ENCODE peak calls at places on chromosomes 7 and 10, in six cellular contexts. One of them, this sample, is unnamed.

GRCh38 chr7:142356166-142356565 is 98.3 kb upstream of the PRSS58 start:
- DNase-seq in mesothelial cell of epicardium: no peak
- DNase-seq in tibial nerve: no peak
- DNase-seq in Caco-2: no peak
- DNase-seq in upper lobe of left lung: no peak
- DNase-seq in astrocyte of the spinal cord: no peak
- DNase-seq in this sample: no peak

GRCh38 chr7:86598311-86598710 is 45.4 kb upstream of the GRM3 start:
- DNase-seq in upper lobe of left lung: peak; percentile 13
- DNase-seq in tibial nerve: no peak
- DNase-seq in mesothelial cell of epicardium: no peak
- DNase-seq in Caco-2: peak; percentile 53
- DNase-seq in astrocyte of the spinal cord: no peak
- DNase-seq in this sample: no peak

GRCh38 chr10:104032144-104032775 is 53.4 kb downstream of the COL17A1 start:
- DNase-seq in tibial nerve: no peak
- DNase-seq in Caco-2: no peak
- DNase-seq in astrocyte of the spinal cord: no peak
- DNase-seq in upper lobe of left lung: no peak
- DNase-seq in mesothelial cell of epicardium: no peak
- DNase-seq in this sample: no peak

GRCh38 chr7:128832880-128833147 is 2.6 kb downstream of the FLNC start:
- DNase-seq in Caco-2: no peak
- DNase-seq in upper lobe of left lung: no peak
- DNase-seq in tibial nerve: no peak
- DNase-seq in astrocyte of the spinal cord: no peak
- DNase-seq in mesothelial cell of epicardium: no peak
- DNase-seq in this sample: no peak

GRCh38 chr10:87619705-87620104 is 40.0 kb upstream of the PAPSS2 start:
- DNase-seq in astrocyte of the spinal cord: peak; percentile 34
- DNase-seq in Caco-2: peak; percentile 43
- DNase-seq in tibial nerve: no peak
- DNase-seq in upper lobe of left lung: no peak
- DNase-seq in mesothelial cell of epicardium: no peak
- DNase-seq in this sample: no peak

GRCh38 chr7:116630932-116631449 is 41.0 kb upstream of the MET start:
- DNase-seq in mesothelial cell of epicardium: no peak
- DNase-seq in Caco-2: peak; percentile 16
- DNase-seq in upper lobe of left lung: peak; percentile 34
- DNase-seq in tibial nerve: peak; percentile 25
- DNase-seq in astrocyte of the spinal cord: peak; percentile 90
- DNase-seq in this sample: no peak

GRCh38 chr7:128404143-128404681 is 5.6 kb downstream of the IMPDH1 start:
- DNase-seq in mesothelial cell of epicardium: no peak
- DNase-seq in astrocyte of the spinal cord: no peak
- DNase-seq in Caco-2: no peak
- DNase-seq in tibial nerve: no peak
- DNase-seq in upper lobe of left lung: peak; percentile 25
- DNase-seq in this sample: no peak

GRCh38 chr10:59623823-59624535 is 85.7 kb downstream of the SLC16A9 start:
- DNase-seq in tibial nerve: peak; percentile 34
- DNase-seq in Caco-2: no peak
- DNase-seq in mesothelial cell of epicardium: no peak
- DNase-seq in upper lobe of left lung: no peak
- DNase-seq in astrocyte of the spinal cord: no peak
- DNase-seq in this sample: no peak

GRCh38 chr7:140035400-140036223 is 27.1 kb downstream of the PARP12 start:
- DNase-seq in Caco-2: no peak
- DNase-seq in tibial nerve: no peak
- DNase-seq in upper lobe of left lung: no peak
- DNase-seq in astrocyte of the spinal cord: peak; percentile 37
- DNase-seq in mesothelial cell of epicardium: no peak
- DNase-seq in this sample: no peak

GRCh38 chr7:51255536-51256243 is 60.9 kb downstream of the COBL start:
- DNase-seq in mesothelial cell of epicardium: no peak
- DNase-seq in upper lobe of left lung: no peak
- DNase-seq in astrocyte of the spinal cord: no peak
- DNase-seq in Caco-2: no peak
- DNase-seq in tibial nerve: no peak
- DNase-seq in this sample: no peak

GRCh38 chr7:148867571-148868377 is 16.3 kb downstream of the EZH2 start:
- DNase-seq in astrocyte of the spinal cord: no peak
- DNase-seq in upper lobe of left lung: no peak
- DNase-seq in mesothelial cell of epicardium: no peak
- DNase-seq in Caco-2: no peak
- DNase-seq in tibial nerve: no peak
- DNase-seq in this sample: no peak

GRCh38 chr10:86962136-86962980 is 4.0 kb downstream of the SNCG start:
- DNase-seq in mesothelial cell of epicardium: no peak
- DNase-seq in astrocyte of the spinal cord: no peak
- DNase-seq in tibial nerve: no peak
- DNase-seq in Caco-2: no peak
- DNase-seq in upper lobe of left lung: no peak
- DNase-seq in this sample: no peak

GRCh38 chr10:58189269-58189668 is 78.4 kb downstream of the IPMK start:
- DNase-seq in upper lobe of left lung: no peak
- DNase-seq in tibial nerve: no peak
- DNase-seq in Caco-2: no peak
- DNase-seq in mesothelial cell of epicardium: no peak
- DNase-seq in astrocyte of the spinal cord: peak; percentile 55
- DNase-seq in this sample: no peak

GRCh38 chr7:22480523-22481075 is 19.4 kb downstream of the STEAP1B start:
- DNase-seq in upper lobe of left lung: no peak
- DNase-seq in tibial nerve: no peak
- DNase-seq in mesothelial cell of epicardium: no peak
- DNase-seq in Caco-2: no peak
- DNase-seq in astrocyte of the spinal cord: no peak
- DNase-seq in this sample: no peak

GRCh38 chr7:124452176-124452575 is 313.4 kb downstream of the GPR37 start:
- DNase-seq in upper lobe of left lung: no peak
- DNase-seq in astrocyte of the spinal cord: no peak
- DNase-seq in mesothelial cell of epicardium: no peak
- DNase-seq in Caco-2: no peak
- DNase-seq in tibial nerve: no peak
- DNase-seq in this sample: no peak

GRCh38 chr10:110667620-110668343 is 23.6 kb downstream of the RBM20 start:
- DNase-seq in Caco-2: no peak
- DNase-seq in astrocyte of the spinal cord: no peak
- DNase-seq in upper lobe of left lung: no peak
- DNase-seq in tibial nerve: no peak
- DNase-seq in mesothelial cell of epicardium: no peak
- DNase-seq in this sample: no peak

DNA sequence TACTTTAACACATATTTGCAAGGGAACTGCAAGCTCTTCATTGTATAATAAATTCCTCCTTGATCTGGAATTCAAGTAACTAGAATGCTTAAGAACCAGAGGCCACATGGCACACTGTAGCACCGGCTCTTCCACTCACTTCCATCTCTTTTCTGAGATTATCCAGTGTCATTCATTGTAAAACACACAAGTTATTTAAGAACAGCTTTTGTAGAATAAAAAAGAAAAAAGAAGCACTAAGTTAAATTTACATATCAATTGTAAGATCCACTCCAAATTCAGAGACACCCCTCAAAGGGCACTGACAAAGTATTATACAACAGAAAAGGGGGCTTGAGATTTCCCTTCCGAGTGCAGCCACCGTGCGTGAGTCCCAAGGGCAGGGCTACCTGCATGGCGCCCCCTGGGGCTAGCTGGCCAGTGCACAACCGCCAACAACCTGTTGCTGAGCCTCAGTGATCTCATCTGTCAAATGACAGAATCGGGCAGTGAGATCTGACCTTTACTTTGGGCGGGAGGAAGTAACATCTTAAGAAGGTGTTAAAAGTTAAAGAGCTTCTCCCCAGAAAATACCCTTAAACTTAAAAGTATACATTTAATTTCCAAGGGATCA is 12.5 kb downstream of the GLI3 start:
- DNase-seq in astrocyte of the spinal cord: no peak
- DNase-seq in tibial nerve: no peak
- DNase-seq in upper lobe of left lung: peak; percentile 33
- DNase-seq in Caco-2: no peak
- DNase-seq in mesothelial cell of epicardium: no peak
- DNase-seq in this sample: no peak
- TF ChIP-seq CTCF in astrocyte of the spinal cord: no peak
- TF ChIP-seq CTCF in tibial nerve: no peak
- TF ChIP-seq CTCF in upper lobe of left lung: no peak
- TF ChIP-seq CTCF in Caco-2: no peak
- TF ChIP-seq CTCF in mesothelial cell of epicardium: no peak
- TF ChIP-seq CTCF in this sample: no peak

GRCh38 chr10:79387466-79387973 is 40.3 kb downstream of the PPIF start:
- DNase-seq in astrocyte of the spinal cord: no peak
- DNase-seq in upper lobe of left lung: no peak
- DNase-seq in Caco-2: no peak
- DNase-seq in mesothelial cell of epicardium: no peak
- DNase-seq in tibial nerve: peak; percentile 4
- DNase-seq in this sample: no peak

GRCh38 chr10:79386637-79387465 is 39.6 kb downstream of the PPIF start:
- DNase-seq in Caco-2: no peak
- DNase-seq in tibial nerve: peak; percentile 5
- DNase-seq in mesothelial cell of epicardium: peak; percentile 13
- DNase-seq in astrocyte of the spinal cord: no peak
- DNase-seq in upper lobe of left lung: peak; percentile 64
- DNase-seq in this sample: peak; percentile 3

GRCh38 chr10:79385392-79385795 is 38.1 kb downstream of the PPIF start:
- DNase-seq in mesothelial cell of epicardium: no peak
- DNase-seq in Caco-2: no peak
- DNase-seq in astrocyte of the spinal cord: no peak
- DNase-seq in upper lobe of left lung: no peak
- DNase-seq in tibial nerve: no peak
- DNase-seq in this sample: peak; percentile 7

GRCh38 chr10:79384773-79385391 is 37.6 kb downstream of the PPIF start:
- DNase-seq in astrocyte of the spinal cord: no peak
- DNase-seq in mesothelial cell of epicardium: no peak
- DNase-seq in upper lobe of left lung: no peak
- DNase-seq in tibial nerve: peak; percentile 4
- DNase-seq in Caco-2: no peak
- DNase-seq in this sample: no peak

DNA sequence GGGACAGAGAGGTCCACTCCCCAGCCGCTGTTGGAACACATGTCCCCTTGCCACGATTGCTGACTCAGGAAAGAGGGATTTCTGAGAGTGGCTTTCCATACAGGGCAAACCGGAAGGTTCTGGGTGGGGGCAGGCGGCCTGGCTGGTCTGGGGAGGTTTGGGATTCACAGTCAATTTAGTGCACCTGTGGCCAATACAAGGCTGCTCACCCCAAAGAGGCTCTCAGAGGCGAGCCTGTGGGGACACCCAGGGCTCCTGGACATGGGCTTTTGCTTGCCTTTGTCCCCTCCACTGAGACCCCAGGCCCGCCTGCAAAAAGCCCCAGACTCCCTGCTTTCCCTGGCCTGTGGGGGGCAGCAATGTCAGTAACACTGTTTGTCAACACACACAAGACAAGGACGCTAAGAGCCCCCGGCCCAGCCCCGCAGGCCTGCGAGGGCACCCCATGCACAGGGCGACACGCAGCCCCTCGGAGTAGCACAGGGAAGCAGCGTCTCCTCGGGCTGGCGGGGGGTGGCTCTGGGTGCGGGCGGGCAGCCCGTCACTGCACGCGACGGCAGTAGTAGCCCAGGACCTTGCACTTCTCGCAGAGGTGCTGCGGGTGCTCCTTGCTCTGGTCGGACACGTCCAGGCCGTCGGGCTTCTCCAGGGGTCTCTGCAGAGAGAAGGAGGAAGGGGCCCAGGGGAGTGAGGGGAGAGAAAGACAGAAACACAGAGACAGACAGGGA is 38.7 kb downstream of the PPIF start:
- DNase-seq in upper lobe of left lung: peak; percentile 79
- DNase-seq in tibial nerve: peak; percentile 4
- DNase-seq in mesothelial cell of epicardium: peak; percentile 13
- DNase-seq in Caco-2: no peak
- DNase-seq in astrocyte of the spinal cord: no peak
- DNase-seq in this sample: peak; percentile 12
- TF ChIP-seq CTCF in upper lobe of left lung: no peak
- TF ChIP-seq CTCF in tibial nerve: no peak
- TF ChIP-seq CTCF in mesothelial cell of epicardium: no peak
- TF ChIP-seq CTCF in Caco-2: peak; percentile 39
- TF ChIP-seq CTCF in astrocyte of the spinal cord: peak; percentile 11
- TF ChIP-seq CTCF in this sample: no peak

DNA sequence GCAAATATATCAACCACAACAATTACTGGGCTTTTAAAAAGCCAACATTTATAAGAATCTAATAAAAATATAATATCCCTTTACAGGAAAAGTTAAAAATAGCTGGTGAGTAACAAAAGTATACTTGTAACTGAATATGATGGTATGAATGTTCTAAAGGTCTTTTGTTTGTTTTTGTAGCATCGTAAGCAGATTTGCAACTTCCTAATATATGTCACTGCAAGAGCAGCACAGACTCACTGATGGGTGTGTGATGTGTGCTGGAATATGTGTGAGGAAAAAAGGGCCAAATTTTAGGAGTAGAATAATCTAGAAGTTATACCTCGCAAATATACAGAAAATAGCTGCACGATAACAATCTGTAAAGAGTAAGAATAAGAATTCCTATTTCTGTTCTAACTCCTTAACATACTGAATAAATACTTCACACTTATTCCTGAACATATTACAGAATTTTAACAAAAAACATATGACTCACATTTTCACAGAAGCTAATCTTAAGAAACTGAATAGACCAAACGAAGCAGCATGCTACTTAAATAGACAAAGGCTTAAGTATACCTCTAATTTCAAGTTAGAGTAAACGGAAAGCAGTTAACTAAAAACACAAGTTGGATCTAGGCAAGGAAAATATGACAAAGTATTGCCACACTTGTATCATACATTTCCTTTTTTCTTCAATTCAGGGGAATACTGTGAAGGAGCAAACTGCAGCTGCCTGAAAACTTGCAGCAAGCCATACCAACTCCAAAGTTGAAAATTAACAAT is 9.6 kb downstream of the ETV1 start:
- DNase-seq in mesothelial cell of epicardium: no peak
- DNase-seq in tibial nerve: no peak
- DNase-seq in upper lobe of left lung: no peak
- DNase-seq in astrocyte of the spinal cord: peak; percentile 69
- DNase-seq in Caco-2: no peak
- DNase-seq in this sample: no peak
- TF ChIP-seq CTCF in mesothelial cell of epicardium: no peak
- TF ChIP-seq CTCF in tibial nerve: no peak
- TF ChIP-seq CTCF in upper lobe of left lung: no peak
- TF ChIP-seq CTCF in astrocyte of the spinal cord: no peak
- TF ChIP-seq CTCF in Caco-2: no peak
- TF ChIP-seq CTCF in this sample: no peak

GRCh38 chr10:71888248-71888622 is 37.2 kb upstream of the PSAP start:
- DNase-seq in astrocyte of the spinal cord: no peak
- DNase-seq in mesothelial cell of epicardium: no peak
- DNase-seq in Caco-2: no peak
- DNase-seq in tibial nerve: no peak
- DNase-seq in upper lobe of left lung: no peak
- DNase-seq in this sample: no peak

GRCh38 chr10:71887767-71888166 is 36.7 kb upstream of the PSAP start:
- DNase-seq in astrocyte of the spinal cord: no peak
- DNase-seq in Caco-2: no peak
- DNase-seq in mesothelial cell of epicardium: no peak
- DNase-seq in tibial nerve: no peak
- DNase-seq in upper lobe of left lung: no peak
- DNase-seq in this sample: no peak

GRCh38 chr10:71891437-71891836 is 40.4 kb upstream of the PSAP start:
- DNase-seq in tibial nerve: no peak
- DNase-seq in Caco-2: no peak
- DNase-seq in mesothelial cell of epicardium: no peak
- DNase-seq in astrocyte of the spinal cord: no peak
- DNase-seq in upper lobe of left lung: peak; percentile 52
- DNase-seq in this sample: no peak

GRCh38 chr10:71888623-71889387 is 37.8 kb upstream of the PSAP start:
- DNase-seq in astrocyte of the spinal cord: peak; percentile 73
- DNase-seq in mesothelial cell of epicardium: no peak
- DNase-seq in Caco-2: peak; percentile 79
- DNase-seq in upper lobe of left lung: peak; percentile 95
- DNase-seq in tibial nerve: peak; percentile 87
- DNase-seq in this sample: no peak

GRCh38 chr10:71889388-71889987 is 38.4 kb upstream of the PSAP start:
- DNase-seq in Caco-2: peak; percentile 31
- DNase-seq in astrocyte of the spinal cord: no peak
- DNase-seq in upper lobe of left lung: no peak
- DNase-seq in mesothelial cell of epicardium: no peak
- DNase-seq in tibial nerve: no peak
- DNase-seq in this sample: no peak
- TF ChIP-seq CTCF in Caco-2: no peak
- TF ChIP-seq CTCF in astrocyte of the spinal cord: peak; percentile 2
- TF ChIP-seq CTCF in upper lobe of left lung: no peak
- TF ChIP-seq CTCF in mesothelial cell of epicardium: no peak
- TF ChIP-seq CTCF in tibial nerve: no peak
- TF ChIP-seq CTCF in this sample: no peak